ENCODE peak calls at places on chromosomes 11 and 22, in six cellular contexts. D, P, X, H, M and L are unnamed samples.

GRCh38 chr11:80843266-80843974 is 1402.6 kb upstream of the TENM4 start:
- DNase-seq in X (no peak), M (no peak), H (no peak), D (no peak), P (no peak), L (no peak)

GRCh38 chr11:2247496-2247895 is 22.9 kb downstream of the ASCL2 start:
- DNase-seq in D (no peak), H (no peak), P (no peak), M (no peak), X (no peak), L (no peak)

GRCh38 chr22:48738204-48738980 is 1089.3 kb downstream of the BRD1 start:
- DNase-seq in P (no peak), H (no peak), D (no peak), X (no peak), M (no peak), L (no peak)

GRCh38 chr22:44583076-44583760 is 85.2 kb upstream of the RTL6 start:
- DNase-seq in D (no peak), P (no peak), M (no peak), X (no peak), H (peak; percentile 59), L (no peak)

GRCh38 chr11:75174781-75175370 is 24.0 kb downstream of the SLCO2B1 start:
- DNase-seq in M (no peak), P (peak; percentile 27), X (no peak), D (no peak), H (no peak), L (no peak)

GRCh38 chr11:77851513-77851912 is 30.6 kb downstream of the AAMDC start:
- DNase-seq in M (no peak), D (no peak), X (no peak), P (no peak), H (no peak), L (no peak)

GRCh38 chr11:77024745-77025144 is 9.5 kb upstream of the B3GNT6 start:
- DNase-seq in M (no peak), H (no peak), X (no peak), D (no peak), P (no peak), L (no peak)

GRCh38 chr11:128574576-128575011 is 12.8 kb downstream of the ETS1 start:
- DNase-seq in X (no peak), D (no peak), P (no peak), H (no peak), M (no peak), L (no peak)

GRCh38 chr22:43643362-43643761 is 168.7 kb downstream of the EFCAB6 start:
- DNase-seq in H (no peak), X (no peak), M (peak; percentile 76), P (no peak), D (no peak), L (no peak)

GRCh38 chr11:33292306-33292705 is 35.1 kb downstream of the HIPK3 start:
- DNase-seq in P (no peak), H (no peak), M (no peak), D (no peak), X (no peak), L (no peak)

GRCh38 chr11:117200813-117201515 is 1.8 kb downstream of the TAGLN start:
- DNase-seq in P (no peak), H (no peak), X (no peak), D (no peak), M (no peak), L (no peak)

GRCh38 chr22:12601870-12602779 is 2925.9 kb upstream of the OR11H1 start:
- DNase-seq in M (peak; percentile 83), X (no peak), P (peak; percentile 8), D (no peak), H (no peak), L (peak; percentile 53)

GRCh38 chr11:122261546-122261945 is 145.5 kb upstream of the BLID start:
- DNase-seq in P (no peak), H (no peak), M (no peak), D (no peak), X (no peak), L (no peak)

GRCh38 chr11:118055966-118056365 is 20.9 kb upstream of the TMPRSS4 start:
- DNase-seq in X (no peak), M (no peak), D (no peak), P (no peak), H (no peak), L (peak; percentile 34)

GRCh38 chr11:1049071-1049405 is 12.5 kb upstream of the MUC6 start:
- DNase-seq in P (no peak), H (no peak), D (no peak), X (no peak), M (no peak), L (no peak)

GRCh38 chr11:70605846-70606245 is 207.5 kb downstream of the CTTN start:
- DNase-seq in M (no peak), H (no peak), P (no peak), X (no peak), D (no peak), L (no peak)

GRCh38 chr11:122917311-122917710 is 34.8 kb downstream of the JHY start:
- DNase-seq in P (no peak), M (no peak), D (no peak), X (no peak), H (no peak), L (no peak)

GRCh38 chr11:95531116-95531515 is 258.5 kb downstream of the FAM76B start:
- DNase-seq in X (no peak), M (no peak), P (no peak), H (no peak), D (no peak), L (no peak)

GRCh38 chr11:2569321-2569721 is 124.5 kb downstream of the KCNQ1 start:
- DNase-seq in H (no peak), D (no peak), M (no peak), X (no peak), P (no peak), L (no peak)

GRCh38 chr11:31641477-31642062 is 132.0 kb downstream of the ELP4 start:
- DNase-seq in D (no peak), P (peak; percentile 10), M (peak; percentile 53), H (peak; percentile 86), X (no peak), L (no peak)

GRCh38 chr11:15927196-15927865 is 429.0 kb downstream of the SOX6 start:
- DNase-seq in D (no peak), M (no peak), H (no peak), P (no peak), X (no peak), L (peak; percentile 18)

GRCh38 chr22:25650834-25651233 is 86.4 kb downstream of the GRK3 start:
- DNase-seq in H (no peak), M (no peak), X (no peak), D (no peak), P (no peak), L (no peak)

GRCh38 chr11:57160665-57161064 is 21.1 kb upstream of the LRRC55 start:
- DNase-seq in X (no peak), H (no peak), M (no peak), P (no peak), D (no peak), L (no peak)

GRCh38 chr11:10366568-10367331 is 61.9 kb downstream of the ADM start:
- DNase-seq in M (peak; percentile 96), P (peak; percentile 84), H (peak; percentile 79), X (peak; percentile 95), D (peak; percentile 59), L (peak; percentile 86)

GRCh38 chr22:35116269-35116668 is 50.3 kb downstream of the ISX start:
- DNase-seq in D (no peak), X (no peak), H (no peak), M (no peak), P (no peak), L (no peak)

GRCh38 chr11:10514210-10514609 is 26.8 kb downstream of the RNF141 start:
- DNase-seq in H (no peak), P (no peak), X (no peak), M (no peak), D (no peak), L (no peak)

GRCh38 chr11:84800755-84801346 is 826.3 kb downstream of the DLG2 start:
- DNase-seq in D (no peak), M (peak; percentile 27), P (no peak), X (no peak), H (peak; percentile 61), L (no peak)